ENCODE peak calls at places on chromosome 6, in four cellular contexts. P is NAMALWA, T is Right ventricle myocardium inferior, I is T-cell. X is an unnamed sample.

GRCh38 chr6:35058041-35058675 is 83.0 kb downstream of the TCP11 start:
- DNase-seq in T (no peak), P (no peak), I (no peak), X (no peak)

GRCh38 chr6:77273929-77274328 is 189.4 kb downstream of the HTR1B start:
- DNase-seq in T (no peak), P (no peak), I (no peak), X (no peak)

GRCh38 chr6:33820243-33820642 is 16.4 kb upstream of the MLN start:
- DNase-seq in T (no peak), I (no peak), P (no peak), X (no peak)

GRCh38 chr6:40287296-40287820 is 299.8 kb downstream of the LRFN2 start:
- DNase-seq in P (no peak), I (no peak), T (no peak), X (no peak)

GRCh38 chr6:25640871-25641270 is 11.1 kb upstream of the SCGN start:
- DNase-seq in I (no peak), P (no peak), T (no peak), X (no peak)

GRCh38 chr6:155311076-155311475 is 3.2 kb downstream of the TFB1M start:
- DNase-seq in T (no peak), P (no peak), I (no peak), X (no peak)

GRCh38 chr6:112690497-112691202 is 343.5 kb downstream of the RFPL4B start:
- DNase-seq in P (no peak), T (no peak), I (no peak), X (peak; percentile 56)

GRCh38 chr6:33984466-33985332 is 161.2 kb downstream of the GRM4 start:
- DNase-seq in P (no peak), I (no peak), T (no peak), X (no peak)

GRCh38 chr6:12160350-12160749 is 129.8 kb upstream of the EDN1 start:
- DNase-seq in P (no peak), I (no peak), T (no peak), X (no peak)

X was measured in NCI-H1417 treated with DMSO at 0.1 percent for 48 hours.